ENCODE peak calls at places on chromosomes 7 and 10, in five cellular contexts. One of them, this sample, is unnamed.

GRCh38 chr7:75657866-75658265 is 80.9 kb downstream of the HIP1 start:
- DNase-seq in mesothelial cell of epicardium: no peak
- DNase-seq in keratinocyte: no peak
- DNase-seq in activated B cell treated with CpG ODN at 0.5 μM for 24 hours: no peak
- DNase-seq in transverse colon: no peak
- DNase-seq in this sample: no peak

GRCh38 chr10:71201921-71202713 is 10.3 kb upstream of the UNC5B start:
- DNase-seq in mesothelial cell of epicardium: no peak
- DNase-seq in keratinocyte: no peak
- DNase-seq in activated B cell treated with CpG ODN at 0.5 μM for 24 hours: no peak
- DNase-seq in transverse colon: no peak
- DNase-seq in this sample: no peak

GRCh38 chr10:30818010-30818660 is 188.6 kb upstream of the LYZL2 start:
- DNase-seq in mesothelial cell of epicardium: no peak
- DNase-seq in keratinocyte: no peak
- DNase-seq in activated B cell treated with CpG ODN at 0.5 μM for 24 hours: no peak
- DNase-seq in transverse colon: no peak
- DNase-seq in this sample: no peak

GRCh38 chr7:100158229-100159098 is at the start of gene TRAPPC14:
- DNase-seq in mesothelial cell of epicardium: peak
- DNase-seq in keratinocyte: no peak
- DNase-seq in activated B cell treated with CpG ODN at 0.5 μM for 24 hours: peak
- DNase-seq in transverse colon: peak
- DNase-seq in this sample: peak

GRCh38 chr7:149161241-149161848 is 14.1 kb downstream of the ZNF398 start:
- DNase-seq in mesothelial cell of epicardium: no peak
- DNase-seq in keratinocyte: no peak
- DNase-seq in activated B cell treated with CpG ODN at 0.5 μM for 24 hours: no peak
- DNase-seq in transverse colon: no peak
- DNase-seq in this sample: peak

GRCh38 chr10:10911471-10911921 is 106.2 kb upstream of the CELF2 start:
- DNase-seq in mesothelial cell of epicardium: peak
- DNase-seq in keratinocyte: peak
- DNase-seq in activated B cell treated with CpG ODN at 0.5 μM for 24 hours: no peak
- DNase-seq in transverse colon: peak
- DNase-seq in this sample: peak

GRCh38 chr7:40498933-40499332 is 364.1 kb downstream of the SUGCT start:
- DNase-seq in mesothelial cell of epicardium: no peak
- DNase-seq in keratinocyte: no peak
- DNase-seq in activated B cell treated with CpG ODN at 0.5 μM for 24 hours: no peak
- DNase-seq in transverse colon: no peak
- DNase-seq in this sample: no peak

GRCh38 chr7:155864271-155864985 is 52.2 kb upstream of the SHH start:
- DNase-seq in mesothelial cell of epicardium: no peak
- DNase-seq in keratinocyte: no peak
- DNase-seq in activated B cell treated with CpG ODN at 0.5 μM for 24 hours: no peak
- DNase-seq in transverse colon: no peak
- DNase-seq in this sample: no peak

GRCh38 chr10:10432306-10433035 is 585.2 kb upstream of the CELF2 start:
- DNase-seq in mesothelial cell of epicardium: no peak
- DNase-seq in keratinocyte: no peak
- DNase-seq in activated B cell treated with CpG ODN at 0.5 μM for 24 hours: no peak
- DNase-seq in transverse colon: no peak
- DNase-seq in this sample: no peak

GRCh38 chr7:104926905-104927454 is 87.0 kb upstream of the KMT2E start:
- DNase-seq in mesothelial cell of epicardium: no peak
- DNase-seq in keratinocyte: no peak
- DNase-seq in activated B cell treated with CpG ODN at 0.5 μM for 24 hours: no peak
- DNase-seq in transverse colon: no peak
- DNase-seq in this sample: no peak

GRCh38 chr10:48935141-48935540 is 4.5 kb downstream of the LRRC18 start:
- DNase-seq in mesothelial cell of epicardium: no peak
- DNase-seq in keratinocyte: no peak
- DNase-seq in activated B cell treated with CpG ODN at 0.5 μM for 24 hours: no peak
- DNase-seq in transverse colon: no peak
- DNase-seq in this sample: no peak

GRCh38 chr7:116535416-116535815 is 10.6 kb downstream of the CAV1 start:
- DNase-seq in mesothelial cell of epicardium: no peak
- DNase-seq in keratinocyte: no peak
- DNase-seq in activated B cell treated with CpG ODN at 0.5 μM for 24 hours: no peak
- DNase-seq in transverse colon: no peak
- DNase-seq in this sample: no peak

GRCh38 chr10:49611815-49612512 is 1.9 kb downstream of the SLC18A3 start:
- DNase-seq in mesothelial cell of epicardium: peak
- DNase-seq in keratinocyte: no peak
- DNase-seq in activated B cell treated with CpG ODN at 0.5 μM for 24 hours: no peak
- DNase-seq in transverse colon: no peak
- DNase-seq in this sample: no peak

GRCh38 chr7:136807598-136807997 is 60.9 kb upstream of the CHRM2 start:
- DNase-seq in mesothelial cell of epicardium: no peak
- DNase-seq in keratinocyte: no peak
- DNase-seq in activated B cell treated with CpG ODN at 0.5 μM for 24 hours: no peak
- DNase-seq in transverse colon: no peak
- DNase-seq in this sample: no peak

GRCh38 chr10:119306514-119306951 is 99.2 kb downstream of the GRK5 start:
- DNase-seq in mesothelial cell of epicardium: no peak
- DNase-seq in keratinocyte: no peak
- DNase-seq in activated B cell treated with CpG ODN at 0.5 μM for 24 hours: peak
- DNase-seq in transverse colon: peak
- DNase-seq in this sample: peak

GRCh38 chr7:50182734-50183133 is 89.7 kb upstream of the ZPBP start:
- DNase-seq in mesothelial cell of epicardium: no peak
- DNase-seq in keratinocyte: no peak
- DNase-seq in activated B cell treated with CpG ODN at 0.5 μM for 24 hours: no peak
- DNase-seq in transverse colon: no peak
- DNase-seq in this sample: no peak

GRCh38 chr7:158827411-158828342 is 1.6 kb downstream of the ESYT2 start:
- DNase-seq in mesothelial cell of epicardium: no peak
- DNase-seq in keratinocyte: no peak
- DNase-seq in activated B cell treated with CpG ODN at 0.5 μM for 24 hours: no peak
- DNase-seq in transverse colon: no peak
- DNase-seq in this sample: peak

GRCh38 chr10:5760462-5760861 is 52.8 kb downstream of the GDI2 start:
- DNase-seq in mesothelial cell of epicardium: no peak
- DNase-seq in keratinocyte: no peak
- DNase-seq in activated B cell treated with CpG ODN at 0.5 μM for 24 hours: no peak
- DNase-seq in transverse colon: no peak
- DNase-seq in this sample: no peak

GRCh38 chr7:78510580-78511188 is 712.1 kb downstream of the PHTF2 start:
- DNase-seq in mesothelial cell of epicardium: no peak
- DNase-seq in keratinocyte: no peak
- DNase-seq in activated B cell treated with CpG ODN at 0.5 μM for 24 hours: no peak
- DNase-seq in transverse colon: peak
- DNase-seq in this sample: peak

GRCh38 chr10:113680172-113681111 is 730 bp downstream of the CASP7 start:
- DNase-seq in mesothelial cell of epicardium: no peak
- DNase-seq in keratinocyte: peak
- DNase-seq in activated B cell treated with CpG ODN at 0.5 μM for 24 hours: peak
- DNase-seq in transverse colon: peak
- DNase-seq in this sample: peak

GRCh38 chr10:63628526-63629362 is 107.5 kb downstream of the REEP3 start:
- DNase-seq in mesothelial cell of epicardium: no peak
- DNase-seq in keratinocyte: no peak
- DNase-seq in activated B cell treated with CpG ODN at 0.5 μM for 24 hours: no peak
- DNase-seq in transverse colon: peak
- DNase-seq in this sample: peak

GRCh38 chr7:76515999-76516443 is 5.7 kb downstream of the UPK3B start:
- DNase-seq in mesothelial cell of epicardium: no peak
- DNase-seq in keratinocyte: no peak
- DNase-seq in activated B cell treated with CpG ODN at 0.5 μM for 24 hours: no peak
- DNase-seq in transverse colon: peak
- DNase-seq in this sample: peak

GRCh38 chr10:43452356-43452914 is 15.5 kb downstream of the ZNF487 start:
- DNase-seq in mesothelial cell of epicardium: no peak
- DNase-seq in keratinocyte: no peak
- DNase-seq in activated B cell treated with CpG ODN at 0.5 μM for 24 hours: no peak
- DNase-seq in transverse colon: no peak
- DNase-seq in this sample: peak

GRCh38 chr7:112282476-112283188 is 76.1 kb downstream of the ZNF277 start:
- DNase-seq in mesothelial cell of epicardium: no peak
- DNase-seq in keratinocyte: no peak
- DNase-seq in activated B cell treated with CpG ODN at 0.5 μM for 24 hours: no peak
- DNase-seq in transverse colon: no peak
- DNase-seq in this sample: peak

GRCh38 chr7:44969701-44970494 is 8.9 kb downstream of the MYO1G start:
- DNase-seq in mesothelial cell of epicardium: no peak
- DNase-seq in keratinocyte: no peak
- DNase-seq in activated B cell treated with CpG ODN at 0.5 μM for 24 hours: no peak
- DNase-seq in transverse colon: peak
- DNase-seq in this sample: no peak

GRCh38 chr10:43715334-43715733 is 66.7 kb upstream of the ZNF32 start:
- DNase-seq in mesothelial cell of epicardium: no peak
- DNase-seq in keratinocyte: no peak
- DNase-seq in activated B cell treated with CpG ODN at 0.5 μM for 24 hours: no peak
- DNase-seq in transverse colon: no peak
- DNase-seq in this sample: no peak

GRCh38 chr7:122082670-122083069 is 61.4 kb downstream of the AASS start:
- DNase-seq in mesothelial cell of epicardium: no peak
- DNase-seq in keratinocyte: no peak
- DNase-seq in activated B cell treated with CpG ODN at 0.5 μM for 24 hours: no peak
- DNase-seq in transverse colon: no peak
- DNase-seq in this sample: no peak

GRCh38 chr10:12868229-12868628 is 133.3 kb downstream of the CCDC3 start:
- DNase-seq in mesothelial cell of epicardium: no peak
- DNase-seq in keratinocyte: no peak
- DNase-seq in activated B cell treated with CpG ODN at 0.5 μM for 24 hours: no peak
- DNase-seq in transverse colon: no peak
- DNase-seq in this sample: no peak

GRCh38 chr7:134811798-134812197 is 32.4 kb downstream of the CALD1 start:
- DNase-seq in mesothelial cell of epicardium: no peak
- DNase-seq in keratinocyte: no peak
- DNase-seq in activated B cell treated with CpG ODN at 0.5 μM for 24 hours: no peak
- DNase-seq in transverse colon: no peak
- DNase-seq in this sample: no peak

GRCh38 chr7:3019801-3020200 is 23.9 kb downstream of the CARD11 start:
- DNase-seq in mesothelial cell of epicardium: no peak
- DNase-seq in keratinocyte: no peak
- DNase-seq in activated B cell treated with CpG ODN at 0.5 μM for 24 hours: no peak
- DNase-seq in transverse colon: no peak
- DNase-seq in this sample: no peak

GRCh38 chr7:137950263-137950621 is 51.6 kb downstream of the CREB3L2 start:
- DNase-seq in mesothelial cell of epicardium: no peak
- DNase-seq in keratinocyte: no peak
- DNase-seq in activated B cell treated with CpG ODN at 0.5 μM for 24 hours: no peak
- DNase-seq in transverse colon: no peak
- DNase-seq in this sample: no peak

GRCh38 chr10:102918817-102919236 is 733 bp downstream of the CNNM2 start:
- DNase-seq in mesothelial cell of epicardium: no peak
- DNase-seq in keratinocyte: no peak
- DNase-seq in activated B cell treated with CpG ODN at 0.5 μM for 24 hours: no peak
- DNase-seq in transverse colon: peak
- DNase-seq in this sample: peak

GRCh38 chr7:6164491-6164890 is 107.9 kb downstream of the CYTH3 start:
- DNase-seq in mesothelial cell of epicardium: no peak
- DNase-seq in keratinocyte: no peak
- DNase-seq in activated B cell treated with CpG ODN at 0.5 μM for 24 hours: no peak
- DNase-seq in transverse colon: no peak
- DNase-seq in this sample: no peak
- TF ChIP-seq CTCF in mesothelial cell of epicardium: peak
- TF ChIP-seq CTCF in keratinocyte: peak
- TF ChIP-seq CTCF in activated B cell treated with CpG ODN at 0.5 μM for 24 hours: no peak
- TF ChIP-seq CTCF in transverse colon: no peak
- TF ChIP-seq CTCF in this sample: no peak

GRCh38 chr7:30062587-30062986 is 34.4 kb downstream of the PLEKHA8 start:
- DNase-seq in mesothelial cell of epicardium: no peak
- DNase-seq in keratinocyte: no peak
- DNase-seq in activated B cell treated with CpG ODN at 0.5 μM for 24 hours: no peak
- DNase-seq in transverse colon: no peak
- DNase-seq in this sample: peak
- TF ChIP-seq CTCF in mesothelial cell of epicardium: peak
- TF ChIP-seq CTCF in keratinocyte: no peak
- TF ChIP-seq CTCF in activated B cell treated with CpG ODN at 0.5 μM for 24 hours: peak
- TF ChIP-seq CTCF in transverse colon: peak
- TF ChIP-seq CTCF in this sample: peak

GRCh38 chr7:123635551-123636359 is 19.9 kb upstream of the LMOD2 start:
- DNase-seq in mesothelial cell of epicardium: no peak
- DNase-seq in keratinocyte: no peak
- DNase-seq in activated B cell treated with CpG ODN at 0.5 μM for 24 hours: no peak
- DNase-seq in transverse colon: no peak
- DNase-seq in this sample: peak
- TF ChIP-seq CTCF in mesothelial cell of epicardium: peak
- TF ChIP-seq CTCF in keratinocyte: peak
- TF ChIP-seq CTCF in activated B cell treated with CpG ODN at 0.5 μM for 24 hours: no peak
- TF ChIP-seq CTCF in transverse colon: peak
- TF ChIP-seq CTCF in this sample: peak

GRCh38 chr10:34905200-34905927 is 90.3 kb upstream of the PARD3 start:
- DNase-seq in mesothelial cell of epicardium: no peak
- DNase-seq in keratinocyte: no peak
- DNase-seq in activated B cell treated with CpG ODN at 0.5 μM for 24 hours: no peak
- DNase-seq in transverse colon: no peak
- DNase-seq in this sample: peak
- TF ChIP-seq CTCF in mesothelial cell of epicardium: no peak
- TF ChIP-seq CTCF in keratinocyte: no peak
- TF ChIP-seq CTCF in activated B cell treated with CpG ODN at 0.5 μM for 24 hours: no peak
- TF ChIP-seq CTCF in transverse colon: no peak
- TF ChIP-seq CTCF in this sample: no peak

This sample was measured in epithelial cell of esophagus.